ENCODE peak calls at places on chromosomes 4 and X, in five cellular contexts. A is stimulated activated CD8-positive, alpha-beta memory T cell treated with anti-CD3 and anti-CD28 coated beads, Interleukin-12 subunit alpha, Interleukin-12 subunit beta, amount 100 ng/mL, for 4 hours; C is stimulated activated CD4-positive, alpha-beta T cell treated with anti-CD3 and anti-CD28 coated beads, TNF-alpha, amount 100 ng/mL, for 48 hours; P is HuH-7.5; G is ACHN. S is an unnamed sample.

GRCh38 chr4:102604222-102604940 is 103.2 kb downstream of the NFKB1 start:
- DNase-seq in G (no peak), P (no peak), C (no peak), A (no peak), S (no peak)

GRCh38 chrX:68684291-68684918 is 36.9 kb downstream of the STARD8 start:
- DNase-seq in P (no peak), A (no peak), G (no peak), C (no peak), S (peak; percentile 38)

GRCh38 chr4:67892905-67893304 is 9.1 kb upstream of the TMPRSS11D start:
- DNase-seq in C (no peak), P (no peak), G (no peak), A (no peak), S (no peak)

GRCh38 chr4:177118596-177118995 is 191.1 kb upstream of the NEIL3 start:
- DNase-seq in A (no peak), G (no peak), P (no peak), C (no peak), S (no peak)

GRCh38 chr4:7752649-7753048 is 187.0 kb downstream of the AFAP1 start:
- DNase-seq in C (no peak), G (peak; percentile 75), P (no peak), A (no peak), S (no peak)

GRCh38 chr4:81565137-81565870 is 93.6 kb upstream of the RASGEF1B start:
- DNase-seq in P (no peak), C (no peak), G (no peak), A (no peak), S (no peak)

GRCh38 chrX:120286733-120287512 is 24.3 kb downstream of the TMEM255A start:
- DNase-seq in G (no peak), C (no peak), P (no peak), A (no peak), S (no peak)

GRCh38 chr4:25913056-25913850 is 767 bp upstream of the SMIM20 start:
- DNase-seq in A (no peak), P (peak; percentile 37), C (no peak), G (peak; percentile 3), S (no peak)

GRCh38 chr4:62871057-62871456 is 1538.2 kb downstream of the TECRL start:
- DNase-seq in C (no peak), P (no peak), A (no peak), G (no peak), S (no peak)